ENCODE peak calls at places on chromosomes 12 and 14, in ten cellular contexts. F, S, X, H, Z, J, P, G, V and B are unnamed samples. For H3K4me1, the result is how much of the 10 kb centered on the place peaks cover.

GRCh38 chr14:24984846-24985589 is 64.9 kb downstream of the STXBP6 start:
- DNase-seq in F (no peak), S (no peak), X (no peak), H (peak), Z (no peak), J (no peak), P (peak), G (no peak), V (no peak), B (no peak)

GRCh38 chr12:102197789-102198188 is at the start of gene PMCH:
- DNase-seq in F (no peak), S (peak), X (no peak), H (no peak), Z (no peak), J (no peak), P (no peak), G (no peak), V (no peak), B (no peak)

GRCh38 chr14:89767861-89768268 is 186.7 kb downstream of the EFCAB11 start:
- DNase-seq in F (no peak), S (peak), X (peak), H (no peak), Z (peak), J (peak), P (peak), G (no peak), V (peak), B (no peak)

GRCh38 chr12:7090222-7090998 is 1.8 kb downstream of the C1R start:
- DNase-seq in F (peak), S (peak), X (no peak), H (no peak), Z (peak), J (no peak), P (peak), G (no peak), V (peak), B (no peak)

GRCh38 chr14:49893309-49894213 is 679 bp downstream of the ARF6 start:
- DNase-seq in F (peak), S (no peak), X (peak), H (peak), Z (peak), J (peak), P (peak), G (peak), V (peak), B (peak)

GRCh38 chr12:62044450-62044849 is 215.8 kb upstream of the USP15 start:
- DNase-seq in F (no peak), S (no peak), X (no peak), H (no peak), Z (peak), J (no peak), P (no peak), G (no peak), V (no peak), B (no peak)

GRCh38 chr14:91112172-91112571 is 1.7 kb upstream of the DGLUCY start:
- DNase-seq in F (no peak), S (no peak), X (no peak), H (no peak), Z (no peak), J (no peak), P (no peak), G (no peak), V (no peak), B (no peak)

GRCh38 chr12:76680940-76681339 is 83.0 kb upstream of the ZDHHC17 start:
- DNase-seq in F (no peak), S (peak), X (no peak), H (no peak), Z (no peak), J (no peak), P (no peak), G (no peak), V (no peak), B (no peak)

GRCh38 chr12:63846249-63846967 is 1.9 kb downstream of the SRGAP1 start:
- DNase-seq in F (no peak), S (no peak), X (no peak), H (no peak), Z (peak), J (no peak), P (no peak), G (no peak), V (no peak), B (no peak)

GRCh38 chr14:102378830-102379229 is 16.1 kb downstream of the TECPR2 start:
- DNase-seq in F (no peak), S (no peak), X (no peak), H (no peak), Z (no peak), J (no peak), P (no peak), G (no peak), V (no peak), B (no peak)

GRCh38 chr14:52919971-52920370 is 30.9 kb downstream of the FERMT2 start:
- DNase-seq in F (no peak), S (peak), X (no peak), H (no peak), Z (no peak), J (no peak), P (peak), G (no peak), V (no peak), B (no peak)

GRCh38 chr12:102376251-102376747 is 104.1 kb downstream of the IGF1 start:
- DNase-seq in F (no peak), S (peak), X (no peak), H (no peak), Z (no peak), J (no peak), P (peak), G (no peak), V (no peak), B (no peak)

GRCh38 chr12:54393350-54393655 is 8.8 kb upstream of the ZNF385A start:
- DNase-seq in F (no peak), S (no peak), X (no peak), H (no peak), Z (no peak), J (no peak), P (no peak), G (no peak), V (peak), B (no peak)
- H3K4me1 ChIP-seq in F (under half), S (under half), X (under half), H (under half), Z (under half), J (under half), P (under half), G (under half), V (under half), B (under half)

GRCh38 chr14:74942164-74942563 is 13.2 kb downstream of the PGF start:
- DNase-seq in F (no peak), S (no peak), X (no peak), H (no peak), Z (no peak), J (no peak), P (no peak), G (no peak), V (no peak), B (no peak)
- H3K4me1 ChIP-seq in F (under half), S (under half), X (under half), H (under half), Z (under half), J (under half), P (under half), G (under half), V (under half), B (under half)

DNA sequence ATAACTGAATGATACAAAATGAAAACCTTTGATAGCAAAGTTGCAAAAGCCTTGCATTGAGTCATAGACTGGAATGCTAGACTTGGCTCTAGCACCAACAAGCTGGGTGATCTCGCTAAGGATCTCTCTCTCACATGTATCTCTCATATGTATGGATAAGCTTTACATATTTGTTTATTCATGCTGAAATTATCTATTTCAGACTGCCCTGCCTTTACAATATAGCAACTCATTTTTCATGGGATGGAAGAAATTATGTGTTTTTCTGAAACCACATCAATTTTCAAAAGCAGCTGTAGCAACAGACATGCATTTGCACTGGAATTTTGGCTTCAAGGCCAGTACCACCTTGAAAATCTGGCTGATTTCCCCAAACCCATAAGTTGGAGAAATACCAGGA is 11.4 kb downstream of the RERG start:
- DNase-seq in F (no peak), S (peak), X (no peak), H (no peak), Z (no peak), J (peak), P (peak), G (no peak), V (no peak), B (no peak)
- H3K4me1 ChIP-seq in F (under half), S (under half), X (under half), H (under half), Z (under half), J (half or more), P (under half), G (under half), V (under half), B (under half)

GRCh38 chr12:129106772-129107171 is 253.5 kb downstream of the GLT1D1 start:
- DNase-seq in F (no peak), S (no peak), X (no peak), H (no peak), Z (peak), J (no peak), P (no peak), G (no peak), V (no peak), B (no peak)

GRCh38 chr12:129097451-129097850 is 244.2 kb downstream of the GLT1D1 start:
- DNase-seq in F (no peak), S (no peak), X (no peak), H (no peak), Z (no peak), J (no peak), P (no peak), G (no peak), V (no peak), B (no peak)

GRCh38 chr12:129096968-129097367 is 243.7 kb downstream of the GLT1D1 start:
- DNase-seq in F (no peak), S (no peak), X (no peak), H (no peak), Z (peak), J (no peak), P (no peak), G (no peak), V (no peak), B (no peak)

GRCh38 chr12:129101404-129101803 is 248.1 kb downstream of the GLT1D1 start:
- DNase-seq in F (no peak), S (no peak), X (no peak), H (no peak), Z (peak), J (no peak), P (no peak), G (no peak), V (peak), B (no peak)

DNA sequence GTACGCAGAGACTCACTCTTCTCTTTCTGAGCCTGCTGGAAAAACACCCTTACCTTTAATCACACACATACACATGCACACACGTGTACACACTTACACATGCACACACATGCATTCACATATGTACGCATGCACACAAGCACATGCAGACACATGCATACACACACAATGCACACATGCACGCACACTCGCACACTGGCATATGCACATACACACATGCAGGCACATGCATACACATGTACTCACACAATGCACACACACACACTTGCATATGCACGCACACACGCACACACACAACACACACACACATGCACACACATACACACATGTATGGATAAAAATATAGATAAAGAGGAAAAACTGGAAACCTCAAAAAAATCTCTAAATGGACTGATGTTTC is 249.0 kb downstream of the GLT1D1 start:
- DNase-seq in F (no peak), S (no peak), X (no peak), H (no peak), Z (peak), J (no peak), P (no peak), G (no peak), V (no peak), B (no peak)
- H3K4me1 ChIP-seq in F (under half), S (under half), X (under half), H (under half), Z (under half), J (under half), P (under half), G (under half), V (under half), B (under half)

GRCh38 chr14:95504135-95505029 is 12.1 kb downstream of the SYNE3 start:
- DNase-seq in F (no peak), S (peak), X (no peak), H (no peak), Z (no peak), J (no peak), P (peak), G (no peak), V (no peak), B (no peak)
- H3K4me1 ChIP-seq in F (under half), S (under half), X (under half), H (under half), Z (half or more), J (half or more), P (under half), G (half or more), V (under half), B (under half)

GRCh38 chr14:23097786-23098185 is 2.5 kb downstream of the C14orf119 start:
- DNase-seq in F (no peak), S (no peak), X (no peak), H (no peak), Z (no peak), J (no peak), P (no peak), G (no peak), V (no peak), B (no peak)

GRCh38 chr14:23093526-23093925 is 1.4 kb downstream of the ACIN1 start:
- DNase-seq in F (no peak), S (no peak), X (no peak), H (no peak), Z (no peak), J (no peak), P (no peak), G (no peak), V (no peak), B (no peak)

GRCh38 chr14:23094666-23095195 is at the start of gene ACIN1:
- DNase-seq in F (peak), S (peak), X (peak), H (peak), Z (peak), J (peak), P (peak), G (peak), V (peak), B (peak)

GRCh38 chr14:23093993-23094665 is 807 bp downstream of the ACIN1 start:
- DNase-seq in F (no peak), S (no peak), X (no peak), H (no peak), Z (no peak), J (no peak), P (no peak), G (no peak), V (no peak), B (no peak)

DNA sequence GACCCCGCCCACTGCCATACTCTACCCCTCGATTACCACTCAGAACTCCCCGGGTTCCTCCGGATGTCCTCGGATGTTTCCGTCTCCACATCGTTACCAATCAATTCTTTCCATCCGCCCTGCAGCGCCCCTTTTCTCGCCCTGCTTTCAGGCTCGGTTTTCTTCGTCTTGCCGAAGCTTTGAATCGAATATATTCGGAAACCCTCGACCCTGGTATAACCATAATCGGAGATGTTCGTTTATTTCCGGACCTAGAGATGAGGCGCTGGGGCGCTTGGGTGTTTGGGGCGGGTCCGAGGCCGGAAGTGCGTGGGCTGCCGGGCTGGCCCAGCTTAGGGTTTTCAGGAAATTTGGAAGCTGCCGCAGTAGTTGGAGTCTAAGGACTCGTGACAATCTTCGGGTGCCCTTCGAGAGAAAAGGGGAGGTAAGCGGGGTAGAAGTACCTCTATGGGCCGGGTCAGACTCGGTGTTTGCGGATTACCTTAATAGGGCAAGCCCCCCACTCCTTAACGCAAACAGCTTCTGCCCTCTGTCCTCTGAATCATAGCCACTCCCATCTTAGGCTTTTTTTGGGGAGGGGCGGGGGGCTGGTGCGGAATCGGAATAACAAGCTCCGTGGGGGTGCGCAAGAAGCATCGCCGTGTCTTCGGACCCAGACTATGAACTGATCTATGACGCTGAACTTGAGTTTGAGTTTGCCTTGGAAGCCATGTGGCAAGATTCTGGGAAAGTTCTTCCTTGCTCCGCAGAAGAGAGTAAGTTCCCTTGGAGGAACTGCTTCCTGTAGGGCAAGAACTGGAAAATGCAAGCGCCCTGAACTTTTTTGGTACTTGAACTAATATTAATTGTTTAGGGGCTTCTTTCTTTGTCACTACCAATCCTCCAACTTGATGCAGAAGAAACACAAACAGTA is at the start of gene C14orf119:
- DNase-seq in F (peak), S (peak), X (peak), H (peak), Z (peak), J (peak), P (peak), G (peak), V (peak), B (peak)
- H3K4me1 ChIP-seq in F (under half), S (under half), X (under half), H (under half), Z (under half), J (half or more), P (under half), G (under half), V (under half), B (under half)

GRCh38 chr12:56634837-56635538 is 4.9 kb upstream of the BAZ2A start:
- DNase-seq in F (peak), S (peak), X (peak), H (peak), Z (peak), J (peak), P (peak), G (peak), V (peak), B (peak)
- H3K4me1 ChIP-seq in F (under half), S (under half), X (half or more), H (under half), Z (under half), J (half or more), P (under half), G (half or more), V (under half), B (under half)